ENCODE peak calls at places on chromosome 5, in six cellular contexts. X is HT-29; C is CD8-positive, alpha-beta memory T cell; T is cerebellar nuclear complex; H is astrocyte of the spinal cord; Y is stimulated activated CD4-positive, alpha-beta T cell treated with anti-CD3 and anti-CD28 coated beads, Interleukin-15, amount 100 ng/mL, for 24 hours. N is an unnamed sample.

GRCh38 chr5:38263983-38264382 is 5.6 kb downstream of the EGFLAM start:
- DNase-seq in X (no peak), C (no peak), T (no peak), H (no peak), Y (no peak), N (no peak)

GRCh38 chr5:25744908-25745307 is 1100.1 kb upstream of the CDH10 start:
- DNase-seq in X (no peak), C (no peak), T (no peak), H (no peak), Y (no peak), N (no peak)

GRCh38 chr5:501040-501832 is 23.0 kb downstream of the SLC9A3 start:
- DNase-seq in X (no peak), C (no peak), T (no peak), H (no peak), Y (no peak), N (no peak)

GRCh38 chr5:164000819-164001218 is 495.4 kb downstream of the MAT2B start:
- DNase-seq in X (no peak), C (no peak), T (no peak), H (no peak), Y (no peak), N (no peak)

GRCh38 chr5:151078490-151079262 is 2.2 kb downstream of the TNIP1 start:
- DNase-seq in X (no peak), C (peak), T (no peak), H (no peak), Y (peak), N (no peak)

GRCh38 chr5:852018-852417 is 1.2 kb upstream of the ZDHHC11 start:
- DNase-seq in X (no peak), C (no peak), T (no peak), H (no peak), Y (no peak), N (no peak)

GRCh38 chr5:92378961-92379611 is 996.0 kb upstream of the ARRDC3 start:
- DNase-seq in X (no peak), C (no peak), T (no peak), H (peak), Y (no peak), N (peak)

GRCh38 chr5:34586117-34586885 is 69.8 kb upstream of the RAI14 start:
- DNase-seq in X (no peak), C (no peak), T (no peak), H (peak), Y (no peak), N (peak)

GRCh38 chr5:88355490-88356050 is 86.9 kb upstream of the TMEM161B start:
- DNase-seq in X (no peak), C (no peak), T (no peak), H (no peak), Y (no peak), N (no peak)

GRCh38 chr5:135478938-135479337 is 26.8 kb upstream of the TIFAB start:
- DNase-seq in X (no peak), C (no peak), T (no peak), H (no peak), Y (no peak), N (no peak)

GRCh38 chr5:2193142-2193922 is 310.6 kb upstream of the IRX4 start:
- DNase-seq in X (no peak), C (no peak), T (no peak), H (no peak), Y (no peak), N (no peak)

GRCh38 chr5:89372176-89372575 is 489.2 kb upstream of the MEF2C start:
- DNase-seq in X (no peak), C (no peak), T (no peak), H (peak), Y (no peak), N (no peak)

GRCh38 chr5:58261605-58262004 is 198.3 kb downstream of the PLK2 start:
- DNase-seq in X (no peak), C (no peak), T (no peak), H (no peak), Y (no peak), N (peak)

GRCh38 chr5:133638436-133638835 is 26.1 kb upstream of the FSTL4 start:
- DNase-seq in X (no peak), C (no peak), T (no peak), H (no peak), Y (no peak), N (no peak)

GRCh38 chr5:146718628-146719027 is 159.9 kb downstream of the PPP2R2B start:
- DNase-seq in X (peak), C (no peak), T (no peak), H (no peak), Y (no peak), N (peak)

GRCh38 chr5:9516591-9516990 is 29.3 kb downstream of the SEMA5A start:
- DNase-seq in X (no peak), C (no peak), T (no peak), H (no peak), Y (no peak), N (no peak)

GRCh38 chr5:163503106-163504090 is 2.0 kb upstream of the MAT2B start:
- DNase-seq in X (peak), C (peak), T (no peak), H (peak), Y (peak), N (peak)

GRCh38 chr5:160434022-160434531 is 12.4 kb downstream of the PTTG1 start:
- DNase-seq in X (no peak), C (no peak), T (no peak), H (no peak), Y (peak), N (peak)